ENCODE peak calls at places on chromosomes 11 and 22, in seven cellular contexts. E is T-helper 2 cell; G is HFF-Myc; M is HFFc6; N is stimulated activated CD4-positive, alpha-beta T cell treated with anti-CD3 and anti-CD28 coated beads, Interleukin-15, amount 100 ng/mL, for 24 hours; O is bronchial epithelial cell; T is C1 segment of cervical spinal cord. J is an unnamed sample.

GRCh38 chr11:64419818-64420485 is 61.0 kb downstream of the RPS6KA4 start:
- DNase-seq in E (no peak), G (no peak), M (peak; percentile 7), N (no peak), O (no peak), T (no peak), J (no peak)

GRCh38 chr11:69352715-69353325 is 58.9 kb downstream of the MYEOV start:
- DNase-seq in E (no peak), G (peak; percentile 95), M (peak; percentile 94), N (peak; percentile 66), O (peak; percentile 97), T (no peak), J (peak; percentile 93)

GRCh38 chr11:116427903-116428637 is 344.7 kb downstream of the BUD13 start:
- DNase-seq in E (no peak), G (no peak), M (no peak), N (no peak), O (no peak), T (no peak), J (no peak)

GRCh38 chr22:35102663-35103062 is 36.7 kb downstream of the ISX start:
- DNase-seq in E (no peak), G (no peak), M (no peak), N (no peak), O (peak; percentile 14), T (no peak), J (no peak)

GRCh38 chr11:71996946-71997345 is 1.8 kb upstream of the IL18BP start:
- DNase-seq in E (peak; percentile 22), G (no peak), M (no peak), N (no peak), O (no peak), T (no peak), J (no peak)

GRCh38 chr11:1834791-1835670 is at the start of gene SYT8:
- DNase-seq in E (no peak), G (no peak), M (no peak), N (no peak), O (no peak), T (no peak), J (no peak)

GRCh38 chr22:35887296-35887875 is 141.2 kb downstream of the RBFOX2 start:
- DNase-seq in E (no peak), G (no peak), M (no peak), N (no peak), O (peak; percentile 42), T (no peak), J (peak; percentile 21)

GRCh38 chr11:105399505-105399904 is 210.4 kb upstream of the GRIA4 start:
- DNase-seq in E (peak; percentile 15), G (no peak), M (no peak), N (no peak), O (no peak), T (no peak), J (no peak)

GRCh38 chr11:96303067-96303466 is 39.9 kb downstream of the MAML2 start:
- DNase-seq in E (no peak), G (no peak), M (peak; percentile 58), N (no peak), O (peak; percentile 93), T (no peak), J (no peak)

GRCh38 chr22:36292823-36293530 is 40.0 kb downstream of the APOL1 start:
- DNase-seq in E (no peak), G (no peak), M (no peak), N (no peak), O (no peak), T (no peak), J (no peak)

GRCh38 chr11:27216268-27217149 is 146.5 kb downstream of the CCDC34 start:
- DNase-seq in E (no peak), G (peak; percentile 39), M (no peak), N (no peak), O (no peak), T (no peak), J (no peak)

GRCh38 chr11:125329786-125330185 is 165.2 kb downstream of the PKNOX2 start:
- DNase-seq in E (no peak), G (no peak), M (no peak), N (no peak), O (no peak), T (no peak), J (no peak)

GRCh38 chr22:45320326-45320976 is 10.7 kb downstream of the FAM118A start:
- DNase-seq in E (peak; percentile 73), G (no peak), M (no peak), N (no peak), O (peak; percentile 10), T (no peak), J (peak; percentile 38)

GRCh38 chr11:65559951-65560537 is 1.9 kb upstream of the LTBP3 start:
- DNase-seq in E (no peak), G (no peak), M (peak; percentile 65), N (no peak), O (peak; percentile 62), T (peak; percentile 19), J (no peak)

GRCh38 chr11:115691030-115691429 is 186.8 kb upstream of the CADM1 start:
- DNase-seq in E (no peak), G (no peak), M (no peak), N (no peak), O (no peak), T (no peak), J (no peak)

GRCh38 chr11:72832301-72833082 is 18.3 kb downstream of the ATG16L2 start:
- DNase-seq in E (no peak), G (no peak), M (no peak), N (no peak), O (no peak), T (no peak), J (no peak)

GRCh38 chr22:45881524-45881875 is 95.5 kb downstream of the WNT7B start:
- DNase-seq in E (no peak), G (no peak), M (no peak), N (no peak), O (no peak), T (no peak), J (no peak)

GRCh38 chr11:46254135-46254491 is 23.3 kb upstream of the CREB3L1 start:
- DNase-seq in E (no peak), G (no peak), M (no peak), N (no peak), O (no peak), T (no peak), J (no peak)

GRCh38 chr11:75035911-75036536 is 47.3 kb downstream of the NEU3 start:
- DNase-seq in E (no peak), G (no peak), M (peak; percentile 43), N (no peak), O (peak; percentile 25), T (no peak), J (no peak)

GRCh38 chr11:97355230-97355629 is 965.4 kb downstream of the JRKL start:
- DNase-seq in E (no peak), G (no peak), M (no peak), N (no peak), O (no peak), T (no peak), J (no peak)

GRCh38 chr11:120532511-120533196 is 21.1 kb downstream of the GRIK4 start:
- DNase-seq in E (no peak), G (no peak), M (peak; percentile 13), N (no peak), O (no peak), T (no peak), J (no peak)

GRCh38 chr11:65438257-65439151 is 15.9 kb downstream of the NEAT1 start:
- DNase-seq in E (no peak), G (no peak), M (no peak), N (no peak), O (peak; percentile 22), T (no peak), J (no peak)

GRCh38 chr11:66638177-66639065 is at the start of gene RBM4:
- DNase-seq in E (peak; percentile 100), G (peak; percentile 100), M (peak; percentile 100), N (peak; percentile 96), O (peak; percentile 99), T (peak; percentile 95), J (peak; percentile 100)

GRCh38 chr11:23749762-23750430 is 747.0 kb upstream of the LUZP2 start:
- DNase-seq in E (no peak), G (no peak), M (no peak), N (no peak), O (no peak), T (no peak), J (no peak)

GRCh38 chr11:89220684-89221339 is 43.1 kb downstream of the TYR start:
- DNase-seq in E (no peak), G (no peak), M (no peak), N (no peak), O (peak; percentile 6), T (no peak), J (no peak)

GRCh38 chr11:73187854-73188253 is 30.2 kb upstream of the P2RY2 start:
- DNase-seq in E (no peak), G (no peak), M (no peak), N (no peak), O (peak; percentile 89), T (no peak), J (no peak)

GRCh38 chr11:73402834-73403185 is 26.6 kb downstream of the RELT start:
- DNase-seq in E (peak; percentile 55), G (no peak), M (no peak), N (no peak), O (no peak), T (no peak), J (no peak)

GRCh38 chr22:24580276-24580675 is 12.6 kb downstream of the LRRC75B start:
- DNase-seq in E (no peak), G (peak; percentile 41), M (peak; percentile 78), N (no peak), O (peak; percentile 97), T (no peak), J (peak; percentile 78)

GRCh38 chr11:64000026-64000739 is 13.9 kb downstream of the OTUB1 start:
- DNase-seq in E (peak; percentile 79), G (no peak), M (peak; percentile 22), N (peak; percentile 82), O (peak; percentile 32), T (peak; percentile 63), J (no peak)

GRCh38 chr11:61917357-61918109 is at the start of gene RAB3IL1:
- DNase-seq in E (no peak), G (peak; percentile 19), M (no peak), N (peak; percentile 40), O (no peak), T (no peak), J (no peak)